ENCODE peak calls at places on chromosome 21, in four cellular contexts. L, T, I and X are unnamed samples.

GRCh38 chr21:27424601-27425000 is 457.7 kb upstream of the ADAMTS5 start:
- DNase-seq in L (no peak), I (no peak), T (no peak), X (no peak)

GRCh38 chr21:21622460-21623234 is 624.4 kb downstream of the NCAM2 start:
- DNase-seq in T (no peak), L (no peak), I (no peak), X (no peak)

GRCh38 chr21:26918318-26919065 is 48.4 kb downstream of the ADAMTS5 start:
- DNase-seq in L (no peak), T (no peak), I (no peak), X (no peak)

GRCh38 chr21:26194326-26194725 is 23.8 kb upstream of the APP start:
- DNase-seq in I (no peak), L (no peak), T (no peak), X (no peak)

GRCh38 chr21:46428286-46428685 is 30.4 kb upstream of the DIP2A start:
- DNase-seq in I (no peak), T (no peak), L (no peak), X (no peak)

GRCh38 chr21:31612889-31613785 is 46.4 kb upstream of the SOD1 start:
- DNase-seq in T (no peak), I (no peak), L (no peak), X (no peak)

GRCh38 chr21:26506951-26507350 is 66.1 kb downstream of the CYYR1 start:
- DNase-seq in L (no peak), T (no peak), I (no peak), X (no peak)

GRCh38 chr21:26007911-26008579 is 162.5 kb downstream of the APP start:
- DNase-seq in L (no peak), T (no peak), I (no peak), X (no peak)

GRCh38 chr21:17900990-17901385 is 81.8 kb upstream of the C21orf91 start:
- DNase-seq in T (no peak), I (no peak), L (no peak), X (no peak)

GRCh38 chr21:17901458-17902092 is 82.4 kb upstream of the C21orf91 start:
- DNase-seq in T (no peak), L (no peak), I (no peak), X (no peak)

GRCh38 chr21:17900281-17900989 is 81.3 kb upstream of the C21orf91 start:
- DNase-seq in T (no peak), L (no peak), I (no peak), X (peak)

GRCh38 chr21:17903929-17904639 is 84.9 kb upstream of the C21orf91 start:
- DNase-seq in T (no peak), I (no peak), L (no peak), X (no peak)

DNA sequence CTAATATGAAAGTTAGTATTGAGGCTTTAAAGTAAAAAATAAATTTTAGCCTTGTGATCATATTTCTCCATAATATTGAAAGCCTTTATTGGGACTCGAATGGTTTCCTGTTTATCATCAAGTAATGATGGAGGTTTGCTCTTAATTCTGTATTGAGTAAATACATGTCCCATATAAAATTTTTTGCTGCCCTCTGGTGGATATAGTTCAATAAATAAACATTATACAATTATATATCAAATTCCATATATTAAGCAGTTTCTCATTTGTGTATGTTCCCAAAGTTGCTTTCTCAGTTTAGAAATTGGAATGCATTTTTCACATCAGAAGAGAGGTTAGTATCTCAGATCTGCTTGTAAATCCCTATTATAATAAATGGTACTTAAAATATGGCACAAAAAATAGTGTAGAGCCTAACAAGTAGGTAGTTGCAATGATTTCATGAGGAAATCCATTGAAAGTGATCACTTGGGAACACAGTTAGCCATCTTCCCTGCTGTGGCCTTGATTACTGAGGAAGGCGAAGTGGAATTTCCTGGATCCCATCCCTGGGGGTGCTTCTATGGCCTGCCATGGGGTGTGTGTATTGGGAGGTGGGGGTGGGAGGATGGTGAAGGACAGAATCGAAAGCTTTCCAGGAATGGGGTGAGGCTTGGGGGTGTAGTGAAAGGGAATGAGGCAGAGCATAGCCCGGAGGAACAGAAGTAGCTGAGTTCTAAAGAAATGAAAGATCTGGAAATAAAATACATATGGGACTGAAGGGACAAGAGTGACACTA is 84.1 kb upstream of the C21orf91 start:
- DNase-seq in I (no peak), T (no peak), L (no peak), X (no peak)
- TF ChIP-seq ELF4 in I (no peak), T (no peak), L (no peak), X (no peak)

DNA sequence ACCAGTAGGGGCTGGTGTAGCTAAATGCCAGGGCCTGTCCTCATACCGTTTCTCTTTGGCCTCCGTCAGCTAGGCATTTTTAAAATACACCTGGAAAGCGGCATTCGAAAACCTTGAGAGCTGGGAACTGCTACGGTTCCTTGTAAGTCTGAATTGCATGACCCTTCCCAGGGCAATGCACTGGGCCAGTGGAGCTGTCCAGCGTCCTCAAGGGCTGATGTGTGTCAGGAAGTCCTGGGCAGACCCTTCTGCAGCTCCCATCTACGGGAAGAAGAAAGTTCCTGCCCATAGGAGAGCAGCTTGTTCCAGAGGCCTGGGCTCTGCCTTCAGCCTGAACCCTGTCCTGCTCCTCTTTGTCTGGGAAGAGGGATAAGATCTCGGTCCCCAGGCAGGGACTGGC is 34.1 kb downstream of the UBASH3A start:
- DNase-seq in I (no peak), L (no peak), T (no peak), X (peak)
- TF ChIP-seq ELF4 in I (no peak), L (no peak), T (no peak), X (no peak)

GRCh38 chr21:34930971-34931370 is 118.1 kb downstream of the RUNX1 start:
- DNase-seq in I (no peak), L (no peak), T (no peak), X (no peak)
- TF ChIP-seq ELF4 in I (no peak), L (no peak), T (no peak), X (no peak)

GRCh38 chr21:44946254-44947041 is 6.6 kb downstream of the SLX9 start:
- DNase-seq in I (no peak), L (no peak), T (no peak), X (peak)

GRCh38 chr21:44947930-44948331 is 8.1 kb downstream of the SLX9 start:
- DNase-seq in T (no peak), L (no peak), I (no peak), X (no peak)

GRCh38 chr21:44948426-44949120 is 8.7 kb downstream of the SLX9 start:
- DNase-seq in T (no peak), L (no peak), I (no peak), X (no peak)

GRCh38 chr21:44949161-44950015 is 9.6 kb downstream of the SLX9 start:
- DNase-seq in I (peak), T (peak), L (peak), X (peak)

GRCh38 chr21:44947111-44947929 is 7.5 kb downstream of the SLX9 start:
- DNase-seq in T (no peak), L (no peak), I (peak), X (no peak)
- TF ChIP-seq ELF4 in T (no peak), L (no peak), I (no peak), X (no peak)

GRCh38 chr21:36990508-36991205 is 15.8 kb upstream of the RIPPLY3 start:
- DNase-seq in T (no peak), L (no peak), I (no peak), X (no peak)
- TF ChIP-seq ELF4 in T (no peak), L (no peak), I (peak), X (no peak)

DNA sequence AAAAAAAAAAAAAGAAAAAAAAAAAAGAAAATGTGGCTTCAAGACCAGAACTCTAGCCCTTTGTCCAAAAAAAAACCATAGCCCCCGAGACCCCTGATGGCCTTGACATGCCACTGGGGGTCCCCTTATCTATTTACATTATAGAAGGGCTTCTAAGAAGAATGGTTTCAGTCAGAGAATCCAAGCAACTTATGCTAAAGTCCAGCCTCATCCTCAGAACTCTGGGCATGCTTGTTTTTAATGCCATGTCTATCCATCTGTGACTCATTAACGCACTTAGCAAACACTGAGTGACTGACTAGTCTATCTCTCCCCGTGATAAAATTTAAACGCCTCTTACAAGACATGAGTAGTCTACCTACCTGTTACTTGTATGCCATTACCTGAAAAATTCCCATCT is 29.3 kb downstream of the ERG start:
- DNase-seq in I (no peak), T (peak), L (no peak), X (no peak)
- TF ChIP-seq ELF4 in I (no peak), T (no peak), L (no peak), X (no peak)

GRCh38 chr21:45404726-45405270 is at the start of gene COL18A1:
- DNase-seq in L (peak), I (peak), T (no peak), X (peak)
- TF ChIP-seq ELF4 in L (no peak), I (no peak), T (no peak), X (no peak)